ENCODE peak calls at places on chromosomes 16 and 17, in seven cellular contexts. U is EH; Z is NCI-H1105; N is amygdala; W is stimulated activated naive CD4-positive, alpha-beta T cell; B is SK-N-SH; Y is GM13977. C is an unnamed sample.

GRCh38 chr16:84508502-84508901 is 4.0 kb upstream of the MEAK7 start:
- DNase-seq in U (no peak), Z (no peak), N (no peak), W (peak; percentile 12), B (no peak), Y (no peak), C (no peak)

GRCh38 chr16:50213939-50214519 is 52.3 kb upstream of the ADCY7 start:
- DNase-seq in U (peak; percentile 65), Z (peak; percentile 33), N (no peak), W (no peak), B (peak; percentile 48), Y (peak; percentile 45), C (peak; percentile 31)

GRCh38 chr16:73064227-73064995 is 16.5 kb upstream of the ZFHX3 start:
- DNase-seq in U (peak; percentile 72), Z (no peak), N (no peak), W (no peak), B (peak; percentile 32), Y (no peak), C (no peak)

GRCh38 chr16:49441366-49441780 is 67.8 kb downstream of the C16orf78 start:
- DNase-seq in U (no peak), Z (no peak), N (no peak), W (peak; percentile 55), B (peak; percentile 53), Y (peak; percentile 79), C (peak; percentile 72)

GRCh38 chr16:22373662-22374310 is 633 bp downstream of the CDR2 start:
- DNase-seq in U (peak; percentile 43), Z (no peak), N (peak; percentile 11), W (peak; percentile 49), B (peak; percentile 54), Y (peak; percentile 20), C (no peak)

GRCh38 chr17:76643553-76644148 is at the start of gene ST6GALNAC1:
- DNase-seq in U (no peak), Z (no peak), N (no peak), W (no peak), B (no peak), Y (no peak), C (no peak)

GRCh38 chr16:46848768-46849764 is 18.1 kb upstream of the C16orf87 start:
- DNase-seq in U (no peak), Z (no peak), N (no peak), W (no peak), B (no peak), Y (no peak), C (no peak)

GRCh38 chr17:15404116-15404730 is 62.8 kb upstream of the TEKT3 start:
- DNase-seq in U (no peak), Z (no peak), N (no peak), W (no peak), B (no peak), Y (no peak), C (no peak)

GRCh38 chr16:53892155-53892554 is 188.2 kb downstream of the FTO start:
- DNase-seq in U (peak; percentile 74), Z (peak; percentile 31), N (peak; percentile 61), W (no peak), B (peak; percentile 40), Y (peak; percentile 18), C (peak; percentile 36)

GRCh38 chr16:11029948-11030347 is 85.6 kb downstream of the CLEC16A start:
- DNase-seq in U (peak; percentile 73), Z (no peak), N (no peak), W (no peak), B (no peak), Y (no peak), C (no peak)